ENCODE peak calls at places on chromosomes 11 and 22, in seven cellular contexts. W, Z, C, Q, J, V and N are unnamed samples.

GRCh38 chr11:108221981-108222685 is at the start of gene NPAT:
- DNase-seq in V (peak; percentile 23), C (no peak), W (no peak), Q (no peak), J (peak; percentile 39), Z (no peak), N (no peak)

GRCh38 chr22:29270475-29271271 is 2.6 kb downstream of the EWSR1 start:
- DNase-seq in Q (no peak), C (no peak), W (peak; percentile 11), J (no peak), V (no peak), Z (no peak), N (no peak)

GRCh38 chr22:46007003-46007847 is 30.3 kb upstream of the WNT7B start:
- DNase-seq in C (no peak), V (peak; percentile 68), Q (peak; percentile 63), W (peak; percentile 91), J (no peak), Z (peak; percentile 66), N (peak; percentile 88)

GRCh38 chr11:1054143-1055108 is 17.9 kb upstream of the MUC6 start:
- DNase-seq in V (no peak), C (peak; percentile 47), Z (no peak), Q (no peak), W (no peak), J (no peak), N (no peak)

GRCh38 chr11:85257837-85258236 is 369.3 kb downstream of the DLG2 start:
- DNase-seq in J (no peak), W (no peak), C (no peak), Q (no peak), V (no peak), Z (no peak), N (no peak)

GRCh38 chr11:96241351-96241841 is 101.6 kb downstream of the MAML2 start:
- DNase-seq in C (no peak), V (no peak), J (no peak), Z (no peak), W (no peak), Q (no peak), N (no peak)

GRCh38 chr11:60195923-60196368 is 13.1 kb upstream of the MS4A6A start:
- DNase-seq in Q (no peak), Z (no peak), V (no peak), J (no peak), W (no peak), C (no peak), N (no peak)

GRCh38 chr22:23037429-23038333 is 32.6 kb upstream of the GNAZ start:
- DNase-seq in C (no peak), V (no peak), J (no peak), W (no peak), Z (no peak), Q (no peak), N (no peak)

GRCh38 chr11:118138839-118139420 is 13.7 kb downstream of the SCN4B start:
- DNase-seq in W (no peak), V (no peak), J (no peak), Q (no peak), C (no peak), Z (no peak), N (no peak)

GRCh38 chr22:50236731-50237409 is 8.0 kb downstream of the TUBGCP6 start:
- DNase-seq in C (no peak), W (no peak), J (no peak), V (no peak), Q (peak; percentile 10), Z (peak; percentile 25), N (no peak)

GRCh38 chr11:27282141-27282590 is 80.8 kb downstream of the CCDC34 start:
- DNase-seq in J (no peak), C (no peak), Q (peak; percentile 59), Z (no peak), V (peak; percentile 46), W (no peak), N (peak; percentile 89)

GRCh38 chr11:130388607-130389205 is 39.7 kb downstream of the ADAMTS8 start:
- DNase-seq in W (no peak), Z (no peak), V (no peak), C (no peak), J (no peak), Q (no peak), N (no peak)

GRCh38 chr22:42270178-42270511 is 308 bp downstream of the TCF20 start:
- DNase-seq in J (no peak), W (no peak), V (peak; percentile 25), C (no peak), Q (no peak), Z (no peak), N (no peak)

GRCh38 chr11:63813035-63813562 is at the start of gene SPINDOC:
- DNase-seq in Z (peak; percentile 89), W (peak; percentile 68), J (peak; percentile 63), Q (peak; percentile 83), C (peak; percentile 90), V (peak; percentile 69), N (peak; percentile 90)

GRCh38 chr11:63816732-63817131 is 3.5 kb downstream of the SPINDOC start:
- DNase-seq in V (no peak), W (no peak), Z (no peak), Q (no peak), C (no peak), J (no peak), N (no peak)

GRCh38 chr11:63811522-63811921 is 1.7 kb upstream of the SPINDOC start:
- DNase-seq in J (no peak), W (no peak), Z (no peak), V (no peak), C (no peak), Q (no peak), N (no peak)

GRCh38 chr11:63813563-63814382 is 517 bp downstream of the SPINDOC start:
- DNase-seq in Q (peak; percentile 60), W (peak; percentile 35), V (peak; percentile 47), C (peak; percentile 34), J (peak; percentile 6), Z (peak; percentile 38), N (peak; percentile 68)

GRCh38 chr11:63814383-63814736 is 1.1 kb downstream of the SPINDOC start:
- DNase-seq in V (no peak), Z (no peak), W (peak; percentile 15), J (no peak), Q (no peak), C (no peak), N (no peak)
- H3K27ac ChIP-seq in V (peak overlapping the region; percentile 71), Z (peak overlapping the region; percentile 97), W (no peak overlapping the region), J (no peak overlapping the region), Q (peak overlapping the region; percentile 77), C (peak overlapping the region; percentile 86), N (no peak overlapping the region)

GRCh38 chr22:27872488-27872887 is 46.6 kb downstream of the PITPNB start:
- DNase-seq in W (no peak), Q (no peak), V (no peak), J (no peak), C (no peak), Z (no peak), N (no peak)

GRCh38 chr22:27870234-27871191 is 48.5 kb downstream of the PITPNB start:
- DNase-seq in W (no peak), J (no peak), C (no peak), Q (no peak), Z (no peak), V (no peak), N (no peak)

GRCh38 chr22:27873476-27873875 is 45.6 kb downstream of the PITPNB start:
- DNase-seq in Z (no peak), C (no peak), W (no peak), Q (peak; percentile 22), J (no peak), V (peak; percentile 57), N (no peak)

GRCh38 chr22:27868738-27869282 is 50.2 kb downstream of the PITPNB start:
- DNase-seq in Q (no peak), Z (no peak), J (no peak), V (no peak), C (no peak), W (no peak), N (no peak)

GRCh38 chr22:27871306-27872014 is 47.6 kb downstream of the PITPNB start:
- DNase-seq in J (no peak), C (no peak), W (no peak), Z (no peak), Q (no peak), V (no peak), N (no peak)
- H3K27ac ChIP-seq in J (no peak overlapping the region), C (no peak overlapping the region), W (no peak overlapping the region), Z (peak overlapping the region; percentile 53), Q (peak overlapping the region; percentile 83), V (peak overlapping the region; percentile 16), N (no peak overlapping the region)

DNA sequence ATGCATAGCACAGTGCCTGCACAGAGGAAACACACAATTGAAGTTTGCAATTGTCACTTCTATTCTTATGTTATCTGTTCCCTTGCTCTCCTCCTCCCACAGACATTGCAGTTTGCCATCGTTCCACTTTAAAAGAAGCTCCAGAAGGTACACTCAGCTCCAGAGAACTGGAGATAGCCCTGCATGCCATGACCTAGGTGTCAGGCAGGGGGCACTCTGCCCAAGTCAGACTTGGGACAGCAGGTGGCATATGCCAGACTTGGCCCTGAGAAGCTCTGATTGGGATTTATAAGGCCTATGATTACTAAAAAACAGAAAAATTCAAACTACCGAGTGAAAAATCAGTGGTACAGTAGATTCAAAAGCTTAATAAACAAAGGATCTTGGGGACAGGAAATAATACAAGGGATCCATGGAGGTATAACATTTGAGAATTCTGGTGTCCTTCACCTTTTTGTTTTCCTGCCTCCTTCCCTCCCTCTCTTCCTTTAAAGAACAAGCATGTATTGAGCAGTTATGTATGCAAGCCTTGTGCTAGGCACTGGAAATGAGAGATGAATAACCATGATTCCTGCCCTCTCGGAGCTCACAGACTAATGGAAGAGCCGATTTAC is 40.0 kb downstream of the TENM4 start:
- DNase-seq in V (no peak), J (no peak), Q (peak; percentile 36), W (peak; percentile 45), C (no peak), Z (peak; percentile 22), N (no peak)
- H3K27ac ChIP-seq in V (no peak overlapping the region), J (no peak overlapping the region), Q (no peak overlapping the region), W (no peak overlapping the region), C (no peak overlapping the region), Z (no peak overlapping the region), N (no peak overlapping the region)

GRCh38 chr11:111631034-111631665 is 28.9 kb downstream of the SIK2 start:
- DNase-seq in V (no peak), Q (no peak), C (no peak), Z (no peak), J (no peak), W (peak; percentile 43), N (no peak)

GRCh38 chr11:111631666-111632039 is 29.4 kb downstream of the SIK2 start:
- DNase-seq in Z (no peak), J (no peak), W (peak; percentile 68), C (no peak), Q (no peak), V (no peak), N (peak; percentile 66)

GRCh38 chr11:111633756-111634362 is 31.6 kb downstream of the SIK2 start:
- DNase-seq in V (no peak), C (no peak), W (peak; percentile 77), Q (no peak), J (no peak), Z (no peak), N (no peak)

GRCh38 chr11:111633248-111633647 is 31.0 kb downstream of the SIK2 start:
- DNase-seq in C (no peak), W (no peak), Z (no peak), Q (no peak), V (no peak), J (no peak), N (no peak)

GRCh38 chr11:111632798-111633197 is 30.5 kb downstream of the SIK2 start:
- DNase-seq in W (no peak), V (no peak), C (no peak), J (no peak), Z (no peak), Q (no peak), N (no peak)
- H3K27ac ChIP-seq in W (peak overlapping the region; percentile 78), V (no peak overlapping the region), C (peak overlapping the region; percentile 76), J (no peak overlapping the region), Z (no peak overlapping the region), Q (peak overlapping the region; percentile 54), N (peak overlapping the region; percentile 85)

GRCh38 chr11:69961738-69962137 is 116.4 kb upstream of the ANO1 start:
- DNase-seq in Z (no peak), V (no peak), Q (no peak), C (no peak), J (no peak), W (no peak), N (no peak)
- H3K27ac ChIP-seq in Z (peak overlapping the region; percentile 40), V (no peak overlapping the region), Q (no peak overlapping the region), C (no peak overlapping the region), J (no peak overlapping the region), W (no peak overlapping the region), N (peak overlapping the region; percentile 57)